ENCODE peak calls at places on chromosomes 7 and 10, in ten cellular contexts. L is A673, I is cardiac muscle cell, F is H7, R is right lobe of liver, G is lower lobe of right lung, E is HCT116, W is aorta, A is upper lobe of right lung, O is psoas muscle. P is an unnamed sample. For H3K27me3, the result is how much of the 10 kb centered on the place peaks cover.

GRCh38 chr7:117810642-117811512 is 62.4 kb downstream of the CTTNBP2 start:
- DNase-seq in L (no peak), R (no peak), O (no peak), I (peak), A (no peak), F (no peak), E (no peak), W (no peak), G (no peak), P (no peak)

GRCh38 chr7:54956021-54956420 is 62.8 kb upstream of the EGFR start:
- DNase-seq in E (no peak), G (no peak), F (no peak), O (no peak), W (no peak), R (no peak), L (no peak), A (no peak), I (no peak), P (no peak)

GRCh38 chr7:74306737-74307469 is 17.7 kb downstream of the CLIP2 start:
- DNase-seq in I (no peak), E (no peak), R (no peak), L (no peak), F (peak), O (peak), W (peak), G (no peak), A (no peak), P (peak)

GRCh38 chr7:133859191-133859590 is 267.9 kb upstream of the LRGUK start:
- DNase-seq in A (no peak), W (no peak), R (no peak), E (no peak), O (no peak), L (peak), I (no peak), G (no peak), F (no peak), P (no peak)

GRCh38 chr7:156614434-156615264 is 25.9 kb upstream of the RNF32 start:
- DNase-seq in G (no peak), R (peak), I (no peak), L (no peak), O (no peak), A (no peak), W (no peak), E (no peak), F (no peak), P (no peak)

GRCh38 chr10:112209534-112210200 is 26.1 kb upstream of the GPAM start:
- DNase-seq in L (peak), W (no peak), E (no peak), I (no peak), G (no peak), O (no peak), R (no peak), F (no peak), A (no peak), P (no peak)

GRCh38 chr7:28003408-28003807 is 177.2 kb downstream of the JAZF1 start:
- DNase-seq in F (no peak), L (no peak), I (no peak), R (no peak), E (no peak), G (no peak), A (no peak), O (no peak), W (no peak), P (no peak)

GRCh38 chr7:100175296-100175935 is 1.8 kb downstream of the GPC2 start:
- DNase-seq in F (peak), O (no peak), A (peak), L (no peak), G (no peak), E (no peak), R (peak), I (no peak), W (peak), P (no peak)

GRCh38 chr10:33087142-33087541 is 129.1 kb upstream of the ITGB1 start:
- DNase-seq in W (no peak), R (no peak), O (no peak), E (no peak), I (no peak), A (no peak), L (no peak), F (no peak), G (no peak), P (no peak)

GRCh38 chr7:146175716-146176115 is 59.1 kb downstream of the CNTNAP2 start:
- DNase-seq in R (no peak), E (no peak), W (no peak), O (no peak), F (no peak), I (no peak), L (no peak), G (no peak), A (no peak), P (no peak)
- H3K4me3 ChIP-seq in R (no peak), E (no peak), W (no peak), O (no peak), F (no peak), I (no peak), L (no peak), G (no peak), A (no peak), P (no peak)

GRCh38 chr7:1253591-1254207 is 21.0 kb downstream of the UNCX start:
- DNase-seq in F (no peak), E (no peak), W (no peak), L (peak), A (no peak), G (peak), R (peak), I (no peak), O (no peak), P (peak)
- H3K27me3 ChIP-seq in F (under half), E (under half), W (under half), L (under half), A (half or more), G (half or more), R (under half), I (under half), O (under half), P (under half)

DNA sequence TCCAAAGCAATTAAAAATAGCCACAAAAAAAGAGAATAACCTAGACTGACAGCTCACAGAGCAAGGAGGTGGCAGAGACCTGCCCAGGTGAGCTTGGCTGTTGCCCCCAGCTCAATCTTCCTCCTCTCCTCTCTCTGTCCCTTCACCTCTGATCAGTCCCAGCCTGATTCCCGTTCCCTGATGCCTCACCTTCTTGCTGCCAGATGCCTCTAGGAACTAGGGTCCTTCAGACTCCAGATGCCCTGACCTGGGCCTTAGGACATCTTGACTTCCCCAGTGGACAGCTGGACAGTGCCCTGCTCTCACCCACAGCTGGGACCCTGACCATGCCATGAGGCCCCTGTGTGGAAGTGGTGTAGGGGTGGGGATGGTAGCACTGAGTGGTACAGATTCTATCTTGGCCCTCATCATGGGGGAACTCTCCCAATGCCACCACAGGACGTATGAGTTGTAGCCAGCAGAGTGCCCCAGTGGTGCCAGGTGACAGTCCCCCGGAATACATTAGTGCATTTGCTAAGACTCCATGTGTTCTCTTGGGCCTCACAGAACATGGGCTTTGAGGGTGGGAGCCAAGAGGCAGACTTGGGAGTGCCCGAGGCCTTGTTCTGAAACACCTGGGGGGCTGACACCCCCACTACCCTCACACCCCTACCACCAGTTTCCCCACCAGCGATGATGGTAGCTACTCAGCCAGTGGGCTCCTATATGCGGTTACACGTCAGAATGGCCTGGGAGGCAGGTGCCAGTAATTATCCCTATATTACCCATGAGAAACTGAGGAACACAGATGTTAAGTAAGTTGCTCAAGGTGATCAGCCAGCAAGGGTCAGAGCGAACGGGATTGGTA is 2.0 kb downstream of the DEPP1 start:
- DNase-seq in I (no peak), O (peak), F (no peak), A (no peak), W (no peak), L (no peak), G (no peak), R (no peak), E (no peak), P (no peak)
- H3K4me3 ChIP-seq in I (no peak), O (peak), F (no peak), A (peak), W (peak), L (no peak), G (peak), R (peak), E (no peak), P (no peak)

DNA sequence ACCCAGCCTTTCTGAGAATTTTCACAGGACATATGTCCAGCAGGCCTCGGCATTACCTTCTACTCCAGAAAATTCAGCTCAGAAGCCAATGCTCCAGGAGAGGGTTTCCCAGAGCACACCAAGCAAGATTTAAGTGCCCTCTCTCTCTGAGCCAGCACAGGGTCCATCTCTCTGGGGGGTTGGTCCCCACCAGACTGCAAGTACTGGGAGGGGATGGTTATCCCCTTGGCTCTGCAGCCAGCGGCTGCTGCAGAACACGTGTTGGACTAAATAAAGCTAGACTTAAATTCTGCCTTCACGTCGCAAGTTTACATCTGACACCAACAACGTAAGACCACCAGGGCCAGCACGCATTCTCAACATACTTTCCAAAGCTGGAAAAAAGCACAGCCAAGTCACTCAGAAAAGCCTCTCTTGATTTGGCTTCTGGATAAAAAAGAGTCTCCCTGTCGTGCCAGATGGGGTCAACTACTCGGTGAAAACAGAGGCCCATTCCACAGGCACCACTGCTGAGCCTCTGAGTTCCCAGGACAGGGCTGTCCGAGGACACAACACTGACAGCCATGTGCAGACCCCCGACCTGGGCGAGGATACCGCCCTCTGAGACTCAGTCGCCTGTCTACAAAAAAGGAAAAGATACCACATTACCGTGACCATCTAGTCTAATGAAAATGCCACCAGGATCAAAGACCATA is 77.3 kb downstream of the CTBP2 start:
- DNase-seq in I (no peak), E (no peak), R (no peak), L (no peak), W (peak), O (peak), A (peak), G (no peak), F (no peak), P (no peak)
- H3K27me3 ChIP-seq in I (under half), E (under half), R (under half), L (under half), W (under half), O (under half), A (under half), G (under half), F (under half), P (under half)

DNA sequence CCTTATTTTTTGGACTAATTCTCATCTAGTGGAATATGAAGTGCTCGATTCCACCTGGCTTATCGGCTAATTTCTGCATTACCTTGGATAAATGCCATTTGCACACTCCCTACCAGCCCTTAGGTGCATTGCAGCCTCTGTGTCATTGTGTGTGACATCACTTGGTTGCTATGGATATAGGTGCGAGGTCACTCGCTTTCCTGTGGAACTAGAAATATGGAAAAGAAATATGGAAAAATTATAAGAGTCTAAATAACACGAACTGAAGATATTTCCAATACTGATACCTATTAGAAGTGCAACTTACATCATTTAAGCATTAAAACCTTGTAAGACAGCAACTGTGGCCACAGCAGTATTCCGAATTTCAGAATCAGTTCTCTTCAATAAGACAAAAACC is 2.0 kb downstream of the YWHAG start:
- DNase-seq in G (no peak), E (no peak), L (peak), A (no peak), I (no peak), R (no peak), F (no peak), O (no peak), W (no peak), P (no peak)
- H3K4me3 ChIP-seq in G (peak), E (peak), L (peak), A (peak), I (peak), R (peak), F (peak), O (peak), W (no peak), P (peak)

P was measured in SJCRH30.